ENCODE peak calls at places on chromosomes 11 and 22, in five cellular contexts. V is pancreas, K is left lung, I is PC-9, H is H9. Z is an unnamed sample.
A peak's percentile ranks its signal among the peaks of the same experiment; 100 is the strongest.

GRCh38 chr11:84993386-84993785 is 633.8 kb downstream of the DLG2 start:
- DNase-seq in V (no peak), H (peak; percentile 58), I (no peak), K (no peak), Z (peak; percentile 27)

GRCh38 chr11:26219506-26220117 is 112.3 kb upstream of the ANO3 start:
- DNase-seq in K (no peak), H (no peak), V (no peak), I (no peak), Z (no peak)

GRCh38 chr11:27471588-27472397 is 797 bp downstream of the LGR4 start:
- DNase-seq in K (peak; percentile 55), I (no peak), H (peak; percentile 61), V (peak; percentile 54), Z (peak; percentile 46)

GRCh38 chr11:36304349-36304748 is 8.3 kb downstream of the PRR5L start:
- DNase-seq in V (no peak), I (no peak), H (no peak), K (no peak), Z (no peak)

GRCh38 chr11:91396243-91397133 is 828.1 kb upstream of the FAT3 start:
- DNase-seq in K (no peak), V (no peak), H (no peak), I (peak; percentile 93), Z (no peak)

GRCh38 chr11:43944761-43945311 is 2.4 kb downstream of the C11orf96 start:
- DNase-seq in V (peak; percentile 72), I (no peak), H (peak; percentile 81), K (peak; percentile 73), Z (peak; percentile 84)

GRCh38 chr11:130672911-130673310 is 224.5 kb downstream of the ADAMTS15 start:
- DNase-seq in I (no peak), V (no peak), H (no peak), K (no peak), Z (no peak)

GRCh38 chr11:130609121-130610035 is 160.9 kb downstream of the ADAMTS15 start:
- DNase-seq in I (no peak), H (peak; percentile 47), V (peak; percentile 21), K (peak; percentile 55), Z (peak; percentile 66)

GRCh38 chr11:59918494-59918893 is 19.7 kb upstream of the OOSP1 start:
- DNase-seq in V (no peak), K (no peak), H (no peak), I (no peak), Z (no peak)

GRCh38 chr11:99592241-99592640 is 571.5 kb downstream of the CNTN5 start:
- DNase-seq in K (no peak), H (no peak), V (no peak), I (no peak), Z (no peak)

GRCh38 chr22:39556970-39557811 is 13.4 kb upstream of the CACNA1I start:
- DNase-seq in K (no peak), H (no peak), I (no peak), V (no peak), Z (no peak)

GRCh38 chr22:34588893-34589545 is 476.9 kb upstream of the ISX start:
- DNase-seq in V (no peak), I (no peak), H (peak; percentile 50), K (no peak), Z (no peak)

GRCh38 chr11:119890466-119890865 is 161.5 kb upstream of the NECTIN1 start:
- DNase-seq in K (no peak), H (no peak), V (no peak), I (no peak), Z (no peak)

GRCh38 chr11:66967670-66968425 is 7.3 kb upstream of the C11orf86 start:
- DNase-seq in H (no peak), K (no peak), V (no peak), I (no peak), Z (peak; percentile 26)

GRCh38 chr11:12755510-12755909 is 81.3 kb downstream of the TEAD1 start:
- DNase-seq in I (no peak), K (no peak), V (no peak), H (no peak), Z (no peak)

GRCh38 chr11:96413408-96413807 is 23.6 kb downstream of the JRKL start:
- DNase-seq in H (no peak), K (no peak), I (no peak), V (no peak), Z (no peak)

GRCh38 chr22:34645375-34645774 is 420.6 kb upstream of the ISX start:
- DNase-seq in H (peak; percentile 69), I (no peak), V (no peak), K (no peak), Z (no peak)

GRCh38 chr22:23038334-23038642 is 32.0 kb upstream of the GNAZ start:
- DNase-seq in I (no peak), H (no peak), V (no peak), K (no peak), Z (no peak)

GRCh38 chr11:75347781-75348613 is 3.5 kb downstream of the ARRB1 start:
- DNase-seq in K (no peak), I (peak; percentile 73), H (peak; percentile 30), V (no peak), Z (peak; percentile 53)

GRCh38 chr11:69841170-69841858 is 22.1 kb upstream of the FGF3 start:
- DNase-seq in H (peak; percentile 19), V (no peak), K (no peak), I (no peak), Z (no peak)

GRCh38 chr22:31846161-31847115 is 92.6 kb downstream of the DEPDC5 start:
- DNase-seq in K (no peak), V (no peak), H (no peak), I (no peak), Z (no peak)

GRCh38 chr11:65695459-65696241 is 16.4 kb upstream of the KAT5 start:
- DNase-seq in H (no peak), I (no peak), K (no peak), V (peak; percentile 77), Z (peak; percentile 72)

GRCh38 chr11:2426826-2427521 is 17.3 kb downstream of the TRPM5 start:
- DNase-seq in K (no peak), H (no peak), V (no peak), I (no peak), Z (peak; percentile 81)

GRCh38 chr22:50526849-50527801 is 1.7 kb upstream of the SCO2 start:
- DNase-seq in V (peak; percentile 50), I (peak; percentile 75), K (peak; percentile 88), H (peak; percentile 88), Z (peak; percentile 69)

GRCh38 chr11:102762414-102762813 is 18.0 kb downstream of the MMP10 start:
- DNase-seq in K (no peak), H (no peak), I (peak; percentile 29), V (no peak), Z (no peak)

GRCh38 chr11:86735462-86736302 is 63.3 kb upstream of the ME3 start:
- DNase-seq in I (peak; percentile 92), K (no peak), H (no peak), V (no peak), Z (no peak)

GRCh38 chr11:86736303-86737143 is 63.8 kb upstream of the PRSS23 start:
- DNase-seq in H (no peak), V (no peak), K (no peak), I (peak; percentile 44), Z (no peak)

GRCh38 chr11:86737223-86737622 is 63.1 kb upstream of the PRSS23 start:
- DNase-seq in K (no peak), V (no peak), H (no peak), I (no peak), Z (no peak)

GRCh38 chr11:86738615-86739014 is 61.7 kb upstream of the PRSS23 start:
- DNase-seq in K (no peak), V (no peak), I (no peak), H (no peak), Z (no peak)

GRCh38 chr11:86737752-86738151 is 62.6 kb upstream of the PRSS23 start:
- DNase-seq in K (no peak), H (no peak), V (no peak), I (peak; percentile 39), Z (no peak)
- H3K4me1 ChIP-seq in K (peaks cover 18% of the 10 kb centered on the region), H (no peaks in the 10 kb centered on the region), V (no peaks in the 10 kb centered on the region), I (peaks cover 96% of the 10 kb centered on the region), Z (no peaks in the 10 kb centered on the region)

DNA sequence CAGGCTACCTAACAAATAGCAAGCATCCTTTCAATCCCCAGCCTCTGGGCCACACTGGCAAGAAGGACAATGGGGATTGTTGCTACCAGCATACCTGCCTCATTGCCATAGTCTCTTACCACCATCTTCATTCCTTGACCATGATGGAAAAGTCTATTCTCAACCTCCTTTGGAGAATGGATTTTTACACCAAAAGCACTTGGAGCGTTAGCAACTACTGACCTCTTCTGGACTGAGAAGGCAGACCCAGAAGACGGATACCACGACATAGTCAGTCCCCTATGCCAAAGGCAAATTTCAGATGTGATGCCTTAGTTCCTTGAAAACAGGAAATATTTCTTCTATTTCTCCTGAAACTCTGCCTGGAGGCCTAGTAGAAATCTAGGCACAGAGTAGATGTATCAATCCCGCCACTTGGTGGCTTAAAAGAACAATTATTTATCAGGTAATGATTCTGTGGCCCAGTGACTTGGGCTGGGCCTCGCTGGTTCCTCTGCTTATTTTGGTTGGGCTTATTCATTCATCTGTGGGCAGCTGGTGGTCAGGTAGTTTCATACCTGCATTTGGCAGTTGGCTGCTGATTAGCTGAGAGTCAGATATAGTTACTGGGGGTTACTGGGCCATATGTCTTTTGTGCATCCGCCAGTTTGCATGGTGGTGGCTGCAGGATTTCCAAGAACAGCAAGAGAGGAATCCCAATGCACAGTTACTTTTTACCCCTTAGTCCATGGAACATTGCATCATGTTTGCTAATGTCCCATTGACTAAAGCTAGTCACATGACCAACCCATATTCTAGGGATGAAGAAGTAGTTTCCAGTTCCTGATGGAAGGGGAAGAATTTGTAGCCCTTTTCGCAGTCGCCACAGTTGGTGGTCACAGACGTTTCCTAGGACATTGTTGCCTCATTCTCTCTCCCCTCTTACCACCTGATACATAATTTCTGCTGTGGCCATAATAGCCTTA is 75.2 kb downstream of the DHCR7 start:
- DNase-seq in K (no peak), H (no peak), V (no peak), I (no peak), Z (no peak)
- TF ChIP-seq CTCF in K (peak; percentile 25), H (peak; percentile 65), V (no peak), I (peak; percentile 48), Z (no peak)

DNA sequence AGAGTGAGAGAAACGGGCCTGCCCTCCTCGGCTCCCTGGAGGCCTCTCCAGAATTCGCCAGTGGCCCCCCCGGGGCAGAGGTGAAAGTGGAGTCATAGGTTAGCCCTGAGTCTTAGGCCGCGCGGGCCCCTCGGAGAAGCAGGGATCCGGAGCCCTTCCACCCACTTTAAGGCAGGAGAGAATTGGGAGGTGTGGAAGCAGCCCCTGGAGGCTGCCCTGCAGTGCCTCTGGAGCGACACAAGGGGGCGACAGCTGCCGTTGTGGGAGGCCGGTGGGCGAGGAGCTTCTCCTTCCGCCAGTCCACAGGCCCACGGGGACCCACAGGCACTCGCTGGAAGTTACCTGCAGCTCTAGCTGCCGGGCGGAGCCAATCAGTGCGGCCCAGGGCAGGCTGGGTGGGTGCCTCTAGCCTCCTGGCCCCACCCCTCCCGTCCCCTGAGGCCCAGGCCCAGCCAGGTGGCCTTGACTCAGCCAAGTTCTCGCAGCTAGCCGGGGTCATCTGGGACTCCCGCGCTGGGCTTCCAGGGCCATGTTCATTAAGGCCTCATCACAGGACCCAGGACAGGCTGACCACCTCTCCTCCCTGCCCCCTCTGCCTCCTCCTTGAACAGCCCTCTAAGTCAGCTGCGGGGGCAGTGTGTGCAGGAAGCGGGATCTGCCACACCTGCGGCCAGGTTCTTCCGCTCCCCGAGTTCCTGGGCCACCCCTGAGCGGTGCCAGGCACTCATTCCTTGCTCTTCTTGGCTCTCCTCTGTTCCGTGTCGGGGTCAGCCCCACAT is 5.0 kb downstream of the DGKZ start:
- DNase-seq in H (peak; percentile 82), K (no peak), V (peak; percentile 85), I (no peak), Z (no peak)
- H3K4me1 ChIP-seq in H (peaks cover 13% of the 10 kb centered on the region), K (peaks cover 13% of the 10 kb centered on the region), V (no peaks in the 10 kb centered on the region), I (peaks cover 17% of the 10 kb centered on the region), Z (peaks cover 18% of the 10 kb centered on the region)

DNA sequence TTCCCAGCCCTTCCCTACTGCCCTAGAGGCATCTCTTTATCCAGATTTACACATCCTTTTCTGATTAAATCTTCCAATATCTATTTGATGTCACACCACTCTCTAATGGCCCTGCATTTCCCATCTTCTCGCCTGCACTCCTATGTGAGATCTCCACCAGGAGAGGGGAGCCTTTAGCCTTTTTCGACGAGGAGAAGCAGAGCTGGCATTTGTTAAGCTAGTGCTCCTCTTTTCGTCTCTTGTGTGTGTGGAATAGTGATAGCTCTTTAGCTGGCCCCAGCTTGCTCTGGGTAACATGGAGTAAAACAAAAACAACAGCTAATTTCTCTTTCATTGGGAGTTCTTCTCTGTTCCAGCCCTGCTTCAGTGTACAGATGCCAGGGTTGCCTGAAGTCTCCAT is 536.5 kb downstream of the NTM start:
- DNase-seq in V (no peak), I (no peak), H (no peak), K (no peak), Z (no peak)
- TF ChIP-seq CTCF in V (no peak), I (no peak), H (peak; percentile 34), K (no peak), Z (no peak)